ENCODE peak calls at places on chromosomes 4 and X, in eight cellular contexts. U is A549; T is small intestine; D is PC-9; I is aorta; B is CD8-positive, alpha-beta T cell; L is mammary epithelial cell; W is mesendoderm. J is an unnamed sample.

GRCh38 chr4:99652596-99653436 is 4.8 kb downstream of the C4orf54 start:
- DNase-seq in U (no peak), T (no peak), D (no peak), I (no peak), B (no peak), L (no peak), W (no peak), J (peak; percentile 27)

GRCh38 chr4:16225681-16225995 is 633 bp downstream of the TAPT1 start:
- DNase-seq in U (no peak), T (no peak), D (no peak), I (no peak), B (no peak), L (peak; percentile 17), W (no peak), J (no peak)

GRCh38 chr4:61427818-61428495 is 227.8 kb downstream of the ADGRL3 start:
- DNase-seq in U (no peak), T (no peak), D (no peak), I (peak; percentile 61), B (no peak), L (peak; percentile 76), W (peak; percentile 15), J (no peak)

GRCh38 chrX:42530027-42530426 is 247.9 kb downstream of the PPP1R2C start:
- DNase-seq in U (no peak), T (peak; percentile 36), D (no peak), I (no peak), B (no peak), L (peak; percentile 80), W (peak; percentile 67), J (no peak)

GRCh38 chrX:121150217-121150616 is 102.8 kb downstream of the GLUD2 start:
- DNase-seq in U (no peak), T (no peak), D (no peak), I (no peak), B (no peak), L (no peak), W (no peak), J (no peak)

GRCh38 chr4:61204353-61204752 is 4.2 kb downstream of the ADGRL3 start:
- DNase-seq in U (no peak), T (no peak), D (no peak), I (no peak), B (no peak), L (peak; percentile 73), W (peak; percentile 98), J (no peak)

GRCh38 chr4:24753519-24753918 is 41.9 kb upstream of the SOD3 start:
- DNase-seq in U (peak; percentile 38), T (no peak), D (peak; percentile 70), I (no peak), B (no peak), L (peak; percentile 100), W (no peak), J (no peak)

GRCh38 chrX:150365051-150365952 is 2.2 kb downstream of the MAMLD1 start:
- DNase-seq in U (peak; percentile 31), T (no peak), D (peak; percentile 74), I (peak; percentile 92), B (peak; percentile 45), L (peak; percentile 42), W (peak; percentile 51), J (peak; percentile 59)

GRCh38 chrX:63686878-63687714 is 97.9 kb downstream of the ARHGEF9 start:
- DNase-seq in U (peak; percentile 11), T (peak; percentile 17), D (peak; percentile 1), I (no peak), B (no peak), L (peak; percentile 41), W (peak; percentile 66), J (peak; percentile 26)

GRCh38 chr4:88527787-88528186 is 4.2 kb upstream of the PYURF start:
- DNase-seq in U (no peak), T (no peak), D (no peak), I (no peak), B (no peak), L (no peak), W (no peak), J (no peak)

GRCh38 chr4:70583952-70584834 is 7.9 kb upstream of the AMBN start:
- DNase-seq in U (no peak), T (peak; percentile 47), D (peak; percentile 32), I (no peak), B (no peak), L (peak; percentile 90), W (no peak), J (no peak)

GRCh38 chr4:125951275-125951887 is 636.6 kb downstream of the FAT4 start:
- DNase-seq in U (no peak), T (no peak), D (no peak), I (no peak), B (no peak), L (no peak), W (no peak), J (no peak)

GRCh38 chr4:156939801-156940200 is 31.8 kb downstream of the PDGFC start:
- DNase-seq in U (no peak), T (no peak), D (no peak), I (no peak), B (no peak), L (peak; percentile 30), W (no peak), J (no peak)

GRCh38 chr4:28709821-28710330 is 1849.2 kb downstream of the STIM2 start:
- DNase-seq in U (no peak), T (no peak), D (no peak), I (no peak), B (no peak), L (peak; percentile 1), W (no peak), J (no peak)

GRCh38 chrX:133921764-133922389 is 63.5 kb downstream of the GPC3 start:
- DNase-seq in U (peak; percentile 7), T (peak; percentile 51), D (peak; percentile 29), I (no peak), B (no peak), L (peak; percentile 28), W (peak; percentile 88), J (peak; percentile 8)

GRCh38 chrX:13661735-13662536 is 9.0 kb downstream of the TCEANC start:
- DNase-seq in U (no peak), T (no peak), D (no peak), I (no peak), B (no peak), L (no peak), W (no peak), J (no peak)

GRCh38 chr4:89539797-89540711 is 232.5 kb upstream of the GPRIN3 start:
- DNase-seq in U (no peak), T (no peak), D (no peak), I (no peak), B (no peak), L (no peak), W (peak; percentile 13), J (no peak)

GRCh38 chrX:2523911-2524310 is 23.1 kb upstream of the DHRSX start:
- DNase-seq in U (no peak), T (no peak), D (no peak), I (no peak), B (no peak), L (no peak), W (no peak), J (no peak)

GRCh38 chr4:68654946-68655721 is 15.3 kb downstream of the UGT2B15 start:
- DNase-seq in U (no peak), T (no peak), D (no peak), I (no peak), B (no peak), L (peak; percentile 68), W (no peak), J (no peak)

GRCh38 chr4:100894339-100894870 is 376.6 kb upstream of the EMCN start:
- DNase-seq in U (no peak), T (peak; percentile 60), D (no peak), I (no peak), B (no peak), L (no peak), W (no peak), J (no peak)
- H3K4me1 ChIP-seq in U (no peaks in the 10 kb centered on the region), T (peaks cover 3% of the 10 kb centered on the region), D (no peaks in the 10 kb centered on the region), I (peaks cover 2% of the 10 kb centered on the region), B (peaks cover 6% of the 10 kb centered on the region), L (no peaks in the 10 kb centered on the region), W (no peaks in the 10 kb centered on the region), J (peaks cover 11% of the 10 kb centered on the region)

DNA sequence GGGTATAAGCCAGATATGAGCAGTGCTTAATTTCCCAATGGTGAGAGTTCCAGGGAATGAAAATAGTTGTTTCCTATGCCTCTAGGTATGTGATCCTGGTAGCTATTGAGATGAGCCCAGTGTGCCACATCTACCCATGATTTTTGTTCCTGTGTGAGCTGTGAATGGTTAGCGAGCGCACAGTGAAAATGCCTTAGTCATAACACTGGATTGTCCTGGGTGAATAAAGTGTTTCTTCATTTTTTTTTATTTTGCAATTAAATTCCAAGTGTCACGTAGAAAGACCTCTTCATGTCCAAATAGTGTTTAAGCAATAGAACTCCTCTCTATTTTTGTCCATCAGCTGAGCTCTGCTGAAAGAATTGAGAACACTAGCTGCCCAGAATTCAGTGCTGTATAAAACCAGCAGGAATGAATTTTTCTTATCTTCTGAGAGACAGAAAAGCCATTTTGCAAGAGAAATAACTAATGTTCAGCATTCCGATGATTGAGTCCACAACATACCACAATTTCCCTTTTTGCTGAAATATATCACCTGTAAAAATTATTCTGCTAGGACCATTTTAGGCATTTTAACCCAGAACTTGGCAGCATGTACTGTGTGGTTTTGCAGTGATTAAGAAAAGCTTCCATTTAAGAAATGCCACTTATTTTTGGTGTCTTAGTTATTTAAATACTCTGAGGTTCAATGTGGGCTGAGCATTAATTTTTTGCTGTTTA is 5.6 kb downstream of the MAOA start:
- DNase-seq in U (no peak), T (no peak), D (no peak), I (no peak), B (no peak), L (peak; percentile 13), W (no peak), J (no peak)
- H3K4me3 ChIP-seq in U (no peak overlapping the region), T (no peak overlapping the region), D (no peak overlapping the region), I (no peak overlapping the region), B (no peak overlapping the region), L (no peak overlapping the region), W (no peak overlapping the region), J (no peak overlapping the region)

GRCh38 chr4:139909036-139909435 is 243.4 kb downstream of the MGST2 start:
- DNase-seq in U (no peak), T (no peak), D (no peak), I (no peak), B (no peak), L (no peak), W (no peak), J (no peak)
- H3K27ac ChIP-seq in U (no peak overlapping the region), T (no peak overlapping the region), D (no peak overlapping the region), I (no peak overlapping the region), B (no peak overlapping the region), L (no peak overlapping the region), W (no peak overlapping the region), J (no peak overlapping the region)

GRCh38 chr4:8185280-8185679 is 13.8 kb upstream of the SH3TC1 start:
- DNase-seq in U (no peak), T (no peak), D (no peak), I (no peak), B (no peak), L (peak; percentile 79), W (no peak), J (no peak)

GRCh38 chr4:8188743-8189550 is 10.1 kb upstream of the SH3TC1 start:
- DNase-seq in U (no peak), T (no peak), D (peak; percentile 39), I (no peak), B (no peak), L (peak; percentile 98), W (no peak), J (no peak)

GRCh38 chr4:8185930-8186329 is 13.2 kb upstream of the SH3TC1 start:
- DNase-seq in U (no peak), T (no peak), D (no peak), I (no peak), B (no peak), L (no peak), W (no peak), J (no peak)

GRCh38 chr4:8188085-8188484 is 11.0 kb upstream of the SH3TC1 start:
- DNase-seq in U (peak; percentile 52), T (peak; percentile 52), D (no peak), I (no peak), B (no peak), L (peak; percentile 55), W (no peak), J (no peak)

GRCh38 chr4:8186883-8187282 is 12.2 kb upstream of the SH3TC1 start:
- DNase-seq in U (no peak), T (no peak), D (no peak), I (no peak), B (no peak), L (no peak), W (no peak), J (no peak)
- H3K4me1 ChIP-seq in U (peaks cover 54% of the 10 kb centered on the region), T (peaks cover 4% of the 10 kb centered on the region), D (peaks cover 36% of the 10 kb centered on the region), I (no peaks in the 10 kb centered on the region), B (no peaks in the 10 kb centered on the region), L (peaks cover 72% of the 10 kb centered on the region), W (no peaks in the 10 kb centered on the region), J (no peaks in the 10 kb centered on the region)